ENCODE peak calls at places on chromosome X, in four cellular contexts. T is choroid plexus epithelial cell; O is stimulated activated CD4-positive, alpha-beta T cell treated with anti-CD3 and anti-CD28 coated beads, Interleukin-1b, Interleukin-23, amount 100 ng/mL, for 24 hours; R is activated CD4-positive, alpha-beta memory T cell treated with anti-CD3 and anti-CD28 coated beads, Interleukin-2, amount 10 ng/mL, durations not matched to agents 7 days and 5 days. E is an unnamed sample.
A peak's percentile ranks its signal among the peaks of the same experiment; 100 is the strongest.

GRCh38 chrX:118164138-118164537 is 47.5 kb upstream of the KLHL13 start:
- DNase-seq in T (no peak), O (no peak), R (no peak), E (no peak)

GRCh38 chrX:115233497-115234219 is at the start of gene LRCH2:
- DNase-seq in T (peak; percentile 39), O (no peak), R (no peak), E (no peak)

GRCh38 chrX:30577362-30577961 is at the start of gene TASL:
- DNase-seq in T (no peak), O (no peak), R (peak; percentile 42), E (no peak)

GRCh38 chrX:80602017-80602765 is 181.9 kb downstream of the TENT5D start:
- DNase-seq in T (no peak), O (no peak), R (no peak), E (no peak)

GRCh38 chrX:79645749-79646148 is 278.6 kb upstream of the ITM2A start:
- DNase-seq in T (no peak), O (no peak), R (no peak), E (no peak)

GRCh38 chrX:153648358-153649177 is 1.6 kb downstream of the DUSP9 start:
- DNase-seq in T (no peak), O (no peak), R (no peak), E (no peak)

GRCh38 chrX:13147147-13147546 is 102.7 kb upstream of the FAM9C start:
- DNase-seq in T (no peak), O (no peak), R (no peak), E (no peak)

GRCh38 chrX:14529288-14529989 is at the start of gene GLRA2:
- DNase-seq in T (peak; percentile 5), O (no peak), R (no peak), E (peak; percentile 11)

GRCh38 chrX:38649227-38649626 is 87.9 kb downstream of the TSPAN7 start:
- DNase-seq in T (no peak), O (no peak), R (no peak), E (no peak)

GRCh38 chrX:124606724-124607123 is 260.4 kb downstream of the SH2D1A start:
- DNase-seq in T (no peak), O (no peak), R (no peak), E (no peak)

GRCh38 chrX:107577933-107578332 is 50.4 kb upstream of the PRPS1 start:
- DNase-seq in T (no peak), O (no peak), R (no peak), E (no peak)

GRCh38 chrX:136766785-136767103 is 14.0 kb downstream of the ARHGEF6 start:
- DNase-seq in T (no peak), O (no peak), R (no peak), E (no peak)

GRCh38 chrX:154804957-154805695 is at the start of gene MPP1:
- DNase-seq in T (peak; percentile 79), O (peak; percentile 45), R (peak; percentile 79), E (peak; percentile 74)

GRCh38 chrX:46572295-46572936 is 1.1 kb upstream of the CHST7 start:
- DNase-seq in T (no peak), O (no peak), R (peak; percentile 21), E (no peak)

GRCh38 chrX:133323450-133323849 is 91.8 kb downstream of the GPC4 start:
- DNase-seq in T (no peak), O (no peak), R (no peak), E (no peak)

GRCh38 chrX:103531002-103531401 is 11.7 kb upstream of the RAB40A start:
- DNase-seq in T (peak; percentile 83), O (no peak), R (no peak), E (no peak)

GRCh38 chrX:45517090-45517973 is 316.7 kb upstream of the DIPK2B start:
- DNase-seq in T (peak; percentile 69), O (no peak), R (no peak), E (no peak)

GRCh38 chrX:133229361-133229760 is 11.2 kb upstream of the TFDP3 start:
- DNase-seq in T (peak; percentile 23), O (no peak), R (no peak), E (no peak)

GRCh38 chrX:130015181-130015580 is 32.7 kb downstream of the BCORL1 start:
- DNase-seq in T (no peak), O (no peak), R (no peak), E (no peak)

GRCh38 chrX:53001958-53002357 is 43.6 kb upstream of the FAM156A start:
- DNase-seq in T (no peak), O (no peak), R (no peak), E (no peak)

GRCh38 chrX:151543706-151544105 is 19.8 kb upstream of the PASD1 start:
- DNase-seq in T (peak; percentile 2), O (no peak), R (no peak), E (no peak)